ENCODE peak calls at places on chromosomes 5 and 9, in four cellular contexts. W is GM12878, Y is H1, V is HepG2. M is an unnamed sample.

GRCh38 chr9:135340726-135341475 is 138.7 kb upstream of the PPP1R26 start:
- DNase-seq in W (no peak), Y (no peak), V (no peak), M (no peak)

GRCh38 chr5:57439601-57440000 is 43.0 kb downstream of the ACTBL2 start:
- DNase-seq in W (no peak), Y (no peak), V (no peak), M (no peak)

GRCh38 chr5:154947778-154948177 is 6.9 kb downstream of the MRPL22 start:
- DNase-seq in W (no peak), Y (no peak), V (peak), M (no peak)

GRCh38 chr5:138138949-138139775 is at the start of gene NME5:
- DNase-seq in W (peak), Y (peak), V (no peak), M (no peak)

GRCh38 chr5:14977058-14977640 is 105.6 kb upstream of the ANKH start:
- DNase-seq in W (no peak), Y (no peak), V (peak), M (no peak)

GRCh38 chr5:88298425-88298824 is 29.8 kb upstream of the TMEM161B start:
- DNase-seq in W (no peak), Y (no peak), V (no peak), M (no peak)

GRCh38 chr5:139652788-139653241 is 4.7 kb downstream of the CXXC5 start:
- DNase-seq in W (no peak), Y (no peak), V (no peak), M (no peak)

GRCh38 chr5:16140944-16141343 is 38.6 kb downstream of the MARCHF11 start:
- DNase-seq in W (no peak), Y (no peak), V (no peak), M (no peak)

GRCh38 chr9:131734165-131734610 is 5.7 kb downstream of the RAPGEF1 start:
- DNase-seq in W (no peak), Y (no peak), V (no peak), M (no peak)

GRCh38 chr5:88092938-88093635 is 175.6 kb downstream of the TMEM161B start:
- DNase-seq in W (no peak), Y (no peak), V (no peak), M (no peak)

GRCh38 chr9:4985376-4986266 is 549 bp downstream of the JAK2 start:
- DNase-seq in W (no peak), Y (no peak), V (no peak), M (peak)

GRCh38 chr5:99045864-99046263 is 117.1 kb upstream of the CHD1 start:
- DNase-seq in W (no peak), Y (no peak), V (no peak), M (no peak)

GRCh38 chr5:142149363-142149762 is 40.8 kb downstream of the NDFIP1 start:
- DNase-seq in W (no peak), Y (no peak), V (no peak), M (no peak)

GRCh38 chr5:107668933-107669542 is 1.7 kb downstream of the EFNA5 start:
- DNase-seq in W (no peak), Y (no peak), V (no peak), M (no peak)

GRCh38 chr5:157165668-157166067 is 396 bp downstream of the GARIN3 start:
- DNase-seq in W (no peak), Y (no peak), V (no peak), M (no peak)

GRCh38 chr9:78131969-78132687 is 100.5 kb upstream of the GNAQ start:
- DNase-seq in W (no peak), Y (no peak), V (no peak), M (no peak)

GRCh38 chr9:17204611-17205165 is 69.8 kb downstream of the CNTLN start:
- DNase-seq in W (no peak), Y (no peak), V (no peak), M (no peak)

GRCh38 chr5:56148453-56148971 is 84.6 kb downstream of the ANKRD55 start:
- DNase-seq in W (peak), Y (no peak), V (no peak), M (no peak)

GRCh38 chr5:55994502-55994997 is at the start of gene IL6ST:
- DNase-seq in W (no peak), Y (peak), V (peak), M (no peak)

GRCh38 chr5:34534237-34535108 is 121.7 kb upstream of the RAI14 start:
- DNase-seq in W (peak), Y (no peak), V (peak), M (no peak)

GRCh38 chr9:124386201-124386600 is 29.0 kb downstream of the PSMB7 start:
- DNase-seq in W (no peak), Y (no peak), V (peak), M (no peak)

GRCh38 chr5:60835554-60835953 is 8.5 kb downstream of the ELOVL7 start:
- DNase-seq in W (no peak), Y (no peak), V (no peak), M (no peak)

GRCh38 chr9:80699551-80699998 is 989.8 kb downstream of the TLE1 start:
- DNase-seq in W (no peak), Y (no peak), V (no peak), M (no peak)

DNA sequence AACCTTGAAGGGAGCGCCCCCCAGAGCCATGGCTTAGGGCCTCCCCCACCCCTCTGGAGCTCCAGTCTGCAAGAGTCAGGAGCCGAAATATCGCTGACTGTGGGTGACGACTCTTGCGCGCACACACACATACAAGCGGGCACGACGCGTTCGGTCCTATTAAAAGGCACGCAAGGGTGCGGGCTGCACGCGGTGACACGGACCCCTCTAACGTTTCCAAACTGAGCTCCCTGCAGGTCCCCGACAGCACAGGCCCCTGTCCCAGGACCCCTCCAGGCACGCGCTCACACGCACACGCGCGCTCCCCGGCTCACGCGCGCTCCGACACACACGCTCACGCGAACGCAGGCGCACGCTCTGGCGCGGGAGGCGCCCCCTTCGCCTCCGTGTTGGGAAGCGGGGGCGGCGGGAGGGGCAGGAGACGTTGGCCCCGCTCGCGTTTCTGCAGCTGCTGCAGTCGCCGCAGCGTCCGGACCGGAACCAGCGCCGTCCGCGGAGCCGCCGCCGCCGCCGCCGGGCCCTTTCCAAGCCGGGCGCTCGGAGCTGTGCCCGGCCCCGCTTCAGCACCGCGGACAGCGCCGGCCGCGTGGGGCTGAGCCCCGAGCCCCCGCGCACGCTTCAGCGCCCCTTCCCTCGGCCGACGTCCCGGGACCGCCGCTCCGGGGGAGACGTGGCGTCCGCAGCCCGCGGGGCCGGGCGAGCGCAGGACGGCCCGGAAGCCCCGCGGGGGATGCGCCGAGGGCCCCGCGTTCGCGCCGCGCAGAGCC is at the start of gene GRIN1:
- DNase-seq in W (no peak), Y (no peak), V (no peak), M (peak)
- TF ChIP-seq CBX5 in W (no peak), Y (no peak), V (no peak), M (no peak)

DNA sequence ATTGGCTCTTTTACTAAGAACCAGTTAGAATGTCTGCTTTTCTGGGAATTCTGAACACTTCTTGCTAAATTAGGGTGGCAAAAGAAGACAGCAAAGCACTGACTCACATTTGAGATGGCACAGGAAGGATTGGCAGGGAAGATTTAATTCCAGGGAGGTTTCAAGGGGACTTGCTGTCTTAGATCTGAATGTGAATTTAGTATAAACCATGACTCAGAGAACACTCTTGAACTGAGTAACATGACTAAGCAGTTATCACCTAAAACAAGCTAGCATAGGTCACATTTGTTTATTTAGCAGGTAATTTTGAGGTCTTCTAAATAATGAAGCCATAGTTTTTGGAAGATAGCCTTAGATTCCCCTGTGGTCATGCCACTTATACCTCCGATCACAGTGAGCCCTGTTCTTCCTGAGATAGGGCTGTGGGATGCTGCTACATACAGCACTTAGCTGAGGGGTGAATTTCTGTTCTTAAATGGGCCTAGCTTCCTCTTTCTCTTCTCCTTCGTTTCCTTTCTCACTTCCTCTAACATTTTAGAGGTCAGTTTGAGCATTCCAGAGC is 173.8 kb downstream of the PCSK1 start:
- DNase-seq in W (peak), Y (no peak), V (peak), M (no peak)
- TF ChIP-seq CBX5 in W (no peak), Y (no peak), V (no peak), M (no peak)

DNA sequence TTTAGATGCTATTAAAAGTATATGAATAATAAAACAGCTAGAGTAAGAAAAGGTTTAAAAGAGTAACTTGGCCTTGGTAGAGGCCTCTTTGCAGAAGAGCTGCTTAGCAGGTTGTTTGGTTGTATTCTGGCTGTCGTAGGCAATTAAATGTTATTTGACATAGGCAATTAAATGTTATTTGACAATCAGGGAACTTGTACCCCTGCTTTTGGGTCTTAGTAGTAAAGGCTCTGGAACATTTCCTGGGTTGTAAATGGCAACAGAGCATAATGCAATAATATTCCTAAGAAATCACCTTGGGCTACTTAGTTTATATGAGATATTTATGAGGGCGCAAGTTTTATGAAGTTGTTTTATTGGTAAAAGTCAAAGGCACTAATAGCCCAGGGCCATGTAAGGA is 84.4 kb upstream of the SLC28A3 start:
- DNase-seq in W (no peak), Y (no peak), V (no peak), M (no peak)
- TF ChIP-seq CBX5 in W (no peak), Y (no peak), V (no peak), M (no peak)

DNA sequence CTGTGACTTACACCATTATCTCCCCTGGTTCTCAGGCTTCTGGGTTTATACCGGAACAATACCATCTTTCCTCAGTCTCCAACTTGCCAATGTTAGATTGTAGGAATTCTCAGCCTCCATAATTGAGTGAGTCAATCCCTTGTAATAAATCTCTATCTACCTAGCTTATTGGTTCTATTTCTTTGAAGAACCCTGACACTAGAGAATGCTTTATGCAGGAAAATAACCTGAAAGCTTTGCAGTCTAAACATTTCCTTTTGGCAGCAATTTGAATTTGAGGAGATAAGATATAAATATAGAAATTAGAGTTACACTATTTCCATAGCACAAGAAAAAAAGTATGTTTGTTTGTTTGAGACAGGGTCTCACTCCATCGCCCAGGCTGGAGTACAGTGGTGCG is 278.1 kb upstream of the CDH18 start:
- DNase-seq in W (no peak), Y (no peak), V (no peak), M (no peak)
- TF ChIP-seq CBX5 in W (no peak), Y (no peak), V (no peak), M (no peak)

DNA sequence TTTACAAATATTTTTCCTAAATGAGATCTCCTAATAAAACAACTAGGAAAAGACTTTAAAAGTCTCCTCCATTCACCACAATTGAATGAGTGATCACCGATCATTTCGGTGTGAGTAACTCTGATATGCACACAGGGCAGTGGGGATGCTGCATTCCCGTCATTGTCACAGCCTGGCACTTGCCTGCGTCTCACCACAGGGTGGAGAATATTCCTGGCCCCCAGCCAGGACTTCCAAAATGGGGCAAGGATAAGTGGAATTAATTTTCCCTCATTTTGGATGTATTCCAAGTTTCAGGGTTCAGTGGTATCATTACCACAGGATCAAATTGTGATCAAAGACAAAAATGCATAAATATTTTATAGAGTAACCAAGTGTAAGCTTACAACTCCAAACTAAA is 107.1 kb downstream of the CTNND2 start:
- DNase-seq in W (no peak), Y (no peak), V (no peak), M (no peak)
- TF ChIP-seq CBX5 in W (no peak), Y (no peak), V (no peak), M (no peak)

DNA sequence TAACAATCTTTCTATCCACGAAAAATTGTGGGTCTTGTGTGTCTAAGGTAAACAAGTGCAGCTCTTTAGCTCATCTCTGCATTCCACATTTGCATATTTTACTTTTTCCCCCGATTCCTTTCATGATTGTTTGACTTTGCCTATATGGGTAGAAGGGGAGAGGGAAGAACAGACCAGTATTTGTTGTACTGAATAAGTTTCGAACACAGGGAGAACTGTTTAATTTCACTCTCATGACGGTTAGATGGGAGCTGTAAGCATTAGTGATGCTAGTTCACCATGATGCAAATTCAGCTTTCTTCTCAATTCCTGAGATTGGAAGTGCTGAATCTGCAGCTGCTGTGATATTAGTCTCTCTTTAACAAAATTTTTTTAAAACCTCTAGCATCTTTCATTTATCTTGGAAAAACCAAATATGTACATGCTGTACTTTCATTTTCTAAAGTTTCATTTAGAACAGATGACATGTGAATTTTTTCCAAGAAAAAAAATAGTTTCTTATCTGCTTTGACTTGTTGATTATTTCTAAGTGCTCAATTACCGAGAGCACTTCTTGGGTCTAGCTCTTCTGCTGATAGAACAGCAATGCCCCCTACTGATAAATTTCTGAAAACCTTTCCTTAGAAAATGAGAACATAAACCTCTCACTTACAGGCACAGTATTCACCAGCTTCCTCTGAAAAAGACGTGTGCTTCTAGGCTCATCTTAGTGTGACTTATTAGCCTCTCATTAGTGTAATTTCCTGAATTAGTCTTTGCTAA is 149.5 kb downstream of the BAAT start:
- DNase-seq in W (no peak), Y (no peak), V (peak), M (no peak)
- TF ChIP-seq CBX5 in W (no peak), Y (no peak), V (no peak), M (no peak)

M was measured in K562.